ENCODE peak calls at places on chromosomes 1 and 21, in eight cellular contexts. L, O, J, Z, F, B, N and C are unnamed samples.
A peak's percentile ranks its signal among the peaks of the same experiment; 100 is the strongest.

GRCh38 chr21:42001781-42002180 is 8.4 kb downstream of the ZBTB21 start:
- DNase-seq in L (no peak), O (no peak), J (no peak), Z (no peak), F (no peak), B (no peak), N (no peak), C (no peak)

GRCh38 chr1:46301406-46302090 is 1.9 kb downstream of the LRRC41 start:
- DNase-seq in L (peak; percentile 77), O (peak; percentile 61), J (peak; percentile 68), Z (no peak), F (no peak), B (peak; percentile 42), N (peak; percentile 59), C (peak; percentile 41)

GRCh38 chr1:210332719-210333398 is 4.2 kb downstream of the HHAT start:
- DNase-seq in L (no peak), O (peak; percentile 53), J (no peak), Z (no peak), F (no peak), B (no peak), N (no peak), C (peak; percentile 40)

GRCh38 chr1:10027027-10027426 is 5.7 kb upstream of the UBE4B start:
- DNase-seq in L (no peak), O (no peak), J (no peak), Z (no peak), F (no peak), B (no peak), N (no peak), C (no peak)

GRCh38 chr1:170296642-170297041 is 150.9 kb downstream of the NTMT2 start:
- DNase-seq in L (no peak), O (no peak), J (no peak), Z (no peak), F (no peak), B (no peak), N (no peak), C (no peak)

GRCh38 chr1:235239821-235240220 is 78.8 kb upstream of the RBM34 start:
- DNase-seq in L (no peak), O (no peak), J (no peak), Z (no peak), F (no peak), B (no peak), N (no peak), C (no peak)

GRCh38 chr1:53043271-53043670 is 18.7 kb upstream of the PODN start:
- DNase-seq in L (no peak), O (peak; percentile 64), J (no peak), Z (no peak), F (no peak), B (no peak), N (no peak), C (no peak)

GRCh38 chr1:998905-999796 is 746 bp downstream of the HES4 start:
- DNase-seq in L (no peak), O (peak; percentile 38), J (no peak), Z (no peak), F (no peak), B (no peak), N (peak; percentile 68), C (peak; percentile 69)

GRCh38 chr21:43295016-43295958 is 126.5 kb downstream of the CRYAA start:
- DNase-seq in L (no peak), O (no peak), J (no peak), Z (no peak), F (peak; percentile 44), B (no peak), N (no peak), C (no peak)

GRCh38 chr1:30748699-30749401 is 8.7 kb downstream of the LAPTM5 start:
- DNase-seq in L (peak; percentile 69), O (no peak), J (no peak), Z (no peak), F (no peak), B (no peak), N (no peak), C (no peak)

GRCh38 chr1:178371236-178371635 is 125.5 kb downstream of the CLEC20A start:
- DNase-seq in L (no peak), O (peak; percentile 72), J (peak; percentile 9), Z (no peak), F (no peak), B (peak; percentile 25), N (no peak), C (no peak)

GRCh38 chr21:45482899-45483821 is 59.1 kb downstream of the SLC19A1 start:
- DNase-seq in L (no peak), O (no peak), J (no peak), Z (no peak), F (no peak), B (no peak), N (no peak), C (no peak)

GRCh38 chr21:40788635-40789034 is 58.3 kb downstream of the DSCAM start:
- DNase-seq in L (no peak), O (no peak), J (no peak), Z (no peak), F (no peak), B (no peak), N (no peak), C (no peak)

GRCh38 chr1:109306832-109307362 is at the start of gene MYBPHL:
- DNase-seq in L (no peak), O (no peak), J (no peak), Z (no peak), F (peak; percentile 5), B (no peak), N (no peak), C (no peak)

GRCh38 chr1:162200096-162200847 is 130.8 kb downstream of the NOS1AP start:
- DNase-seq in L (no peak), O (no peak), J (no peak), Z (no peak), F (no peak), B (no peak), N (no peak), C (no peak)

GRCh38 chr1:109210058-109210457 is 3.7 kb upstream of the SARS1 start:
- DNase-seq in L (no peak), O (no peak), J (no peak), Z (no peak), F (no peak), B (no peak), N (no peak), C (no peak)

GRCh38 chr1:5944069-5944847 is 48.0 kb downstream of the NPHP4 start:
- DNase-seq in L (no peak), O (no peak), J (no peak), Z (no peak), F (no peak), B (no peak), N (no peak), C (no peak)

GRCh38 chr1:232398823-232399222 is 231.1 kb downstream of the SIPA1L2 start:
- DNase-seq in L (no peak), O (no peak), J (no peak), Z (no peak), F (no peak), B (no peak), N (no peak), C (no peak)

GRCh38 chr1:33132549-33132948 is 49.3 kb downstream of the TRIM62 start:
- DNase-seq in L (no peak), O (no peak), J (no peak), Z (no peak), F (no peak), B (no peak), N (no peak), C (no peak)

GRCh38 chr1:59142663-59143487 is 154.0 kb upstream of the FGGY start:
- DNase-seq in L (no peak), O (peak; percentile 87), J (no peak), Z (no peak), F (no peak), B (peak; percentile 30), N (no peak), C (peak; percentile 97)

GRCh38 chr1:238738942-238739341 is 647.4 kb upstream of the CHRM3 start:
- DNase-seq in L (no peak), O (peak; percentile 27), J (no peak), Z (no peak), F (no peak), B (no peak), N (no peak), C (no peak)

GRCh38 chr1:51898090-51898734 is 19.7 kb upstream of the NRDC start:
- DNase-seq in L (no peak), O (peak; percentile 87), J (no peak), Z (no peak), F (no peak), B (no peak), N (no peak), C (peak; percentile 78)

GRCh38 chr1:54273837-54274192 is 73.8 kb downstream of the MRPL37 start:
- DNase-seq in L (no peak), O (peak; percentile 34), J (no peak), Z (no peak), F (peak; percentile 27), B (peak; percentile 63), N (peak; percentile 57), C (peak; percentile 57)

GRCh38 chr21:44566403-44566802 is 7.1 kb upstream of the KRTAP10-4 start:
- DNase-seq in L (no peak), O (no peak), J (no peak), Z (no peak), F (no peak), B (no peak), N (no peak), C (no peak)

GRCh38 chr1:81706650-81707435 is 93.9 kb upstream of the ADGRL2 start:
- DNase-seq in L (no peak), O (peak; percentile 35), J (no peak), Z (no peak), F (no peak), B (no peak), N (no peak), C (peak; percentile 57)

GRCh38 chr1:55541296-55541695 is 326.1 kb upstream of the USP24 start:
- DNase-seq in L (no peak), O (no peak), J (no peak), Z (no peak), F (no peak), B (no peak), N (no peak), C (no peak)

GRCh38 chr1:183043872-183044859 is 20.9 kb downstream of the LAMC1 start:
- DNase-seq in L (no peak), O (peak; percentile 89), J (no peak), Z (no peak), F (no peak), B (no peak), N (no peak), C (peak; percentile 81)

GRCh38 chr1:204867666-204868339 is 2.9 kb upstream of the NFASC start:
- DNase-seq in L (no peak), O (no peak), J (no peak), Z (no peak), F (no peak), B (no peak), N (no peak), C (no peak)

GRCh38 chr1:203619091-203619780 is 7.4 kb upstream of the ATP2B4 start:
- DNase-seq in L (no peak), O (no peak), J (no peak), Z (no peak), F (no peak), B (no peak), N (no peak), C (no peak)

GRCh38 chr1:239155466-239155865 is 230.9 kb upstream of the CHRM3 start:
- DNase-seq in L (no peak), O (no peak), J (no peak), Z (no peak), F (no peak), B (no peak), N (no peak), C (no peak)

GRCh38 chr1:202085682-202086373 is 36.9 kb upstream of the GPR37L1 start:
- DNase-seq in L (no peak), O (no peak), J (peak; percentile 71), Z (no peak), F (peak; percentile 78), B (peak; percentile 25), N (peak; percentile 40), C (no peak)

GRCh38 chr1:215824245-215824644 is 257.1 kb downstream of the KCTD3 start:
- DNase-seq in L (no peak), O (peak; percentile 26), J (no peak), Z (no peak), F (peak; percentile 34), B (no peak), N (no peak), C (no peak)

GRCh38 chr1:23558140-23558871 is 995 bp downstream of the ID3 start:
- DNase-seq in L (peak; percentile 77), O (peak; percentile 55), J (no peak), Z (no peak), F (peak; percentile 87), B (peak; percentile 71), N (peak; percentile 76), C (peak; percentile 87)

GRCh38 chr1:88731475-88731874 is 47.4 kb downstream of the PKN2 start:
- DNase-seq in L (no peak), O (peak; percentile 92), J (no peak), Z (no peak), F (peak; percentile 68), B (no peak), N (no peak), C (peak; percentile 72)